ENCODE peak calls at places on chromosome 1, in six cellular contexts. E is breast epithelium, Y is colonic mucosa, H is mammary epithelial cell, V is cardiac muscle cell, K is lower lobe of right lung. I is an unnamed sample. For H3K9me3 and H3K36me3, the result is how much of the 10 kb centered on the place peaks cover.

GRCh38 chr1:168725060-168725459 is 3.9 kb downstream of the DPT start:
- DNase-seq in V (no peak), Y (no peak), K (no peak), H (no peak), E (no peak), I (no peak)

GRCh38 chr1:112558634-112559033 is 49.9 kb downstream of the WNT2B start:
- DNase-seq in V (no peak), K (no peak), H (no peak), Y (no peak), E (no peak), I (peak)

GRCh38 chr1:48831579-48831978 is 54.9 kb upstream of the BEND5 start:
- DNase-seq in K (no peak), E (no peak), Y (no peak), H (no peak), V (no peak), I (no peak)

GRCh38 chr1:2208309-2209239 is 14.0 kb upstream of the FAAP20 start:
- DNase-seq in K (peak), E (no peak), V (peak), Y (peak), H (peak), I (peak)

GRCh38 chr1:184542291-184542690 is 155.5 kb downstream of the C1orf21 start:
- DNase-seq in Y (no peak), H (no peak), E (no peak), V (no peak), K (no peak), I (no peak)

GRCh38 chr1:18752409-18752808 is 107.1 kb downstream of the TAS1R2 start:
- DNase-seq in Y (no peak), E (no peak), K (no peak), V (no peak), H (no peak), I (no peak)

GRCh38 chr1:174160603-174161002 is 1.3 kb downstream of the RABGAP1L start:
- DNase-seq in V (no peak), E (no peak), Y (no peak), K (no peak), H (no peak), I (no peak)

GRCh38 chr1:54380285-54380882 is 25.8 kb downstream of the SSBP3 start:
- DNase-seq in Y (no peak), K (no peak), E (no peak), H (no peak), V (no peak), I (no peak)

GRCh38 chr1:203271018-203271743 is 34.1 kb upstream of the BTG2 start:
- DNase-seq in E (no peak), V (peak), Y (peak), H (peak), K (peak), I (peak)

GRCh38 chr1:193666485-193667083 is 480.2 kb upstream of the B3GALT2 start:
- DNase-seq in Y (no peak), E (no peak), V (no peak), K (no peak), H (no peak), I (no peak)

GRCh38 chr1:199029401-199029800 is 390.6 kb downstream of the PTPRC start:
- DNase-seq in V (peak), Y (no peak), H (peak), E (no peak), K (no peak), I (no peak)

GRCh38 chr1:175192111-175192629 is 406 bp downstream of the KIAA0040 start:
- DNase-seq in V (no peak), E (peak), H (peak), Y (peak), K (peak), I (peak)

GRCh38 chr1:8075511-8076051 is 49.5 kb upstream of the ERRFI1 start:
- DNase-seq in E (no peak), V (no peak), Y (no peak), H (peak), K (peak), I (no peak)

GRCh38 chr1:92817986-92818764 is 13.7 kb upstream of the RPL5 start:
- DNase-seq in E (no peak), K (no peak), H (no peak), V (peak), Y (peak), I (no peak)

GRCh38 chr1:34328281-34328680 is 151.6 kb downstream of the C1orf94 start:
- DNase-seq in H (no peak), V (no peak), K (no peak), E (no peak), Y (no peak), I (no peak)

GRCh38 chr1:107990606-107991005 is 25.6 kb upstream of the VAV3 start:
- DNase-seq in K (no peak), Y (no peak), H (peak), V (no peak), E (no peak), I (no peak)

DNA sequence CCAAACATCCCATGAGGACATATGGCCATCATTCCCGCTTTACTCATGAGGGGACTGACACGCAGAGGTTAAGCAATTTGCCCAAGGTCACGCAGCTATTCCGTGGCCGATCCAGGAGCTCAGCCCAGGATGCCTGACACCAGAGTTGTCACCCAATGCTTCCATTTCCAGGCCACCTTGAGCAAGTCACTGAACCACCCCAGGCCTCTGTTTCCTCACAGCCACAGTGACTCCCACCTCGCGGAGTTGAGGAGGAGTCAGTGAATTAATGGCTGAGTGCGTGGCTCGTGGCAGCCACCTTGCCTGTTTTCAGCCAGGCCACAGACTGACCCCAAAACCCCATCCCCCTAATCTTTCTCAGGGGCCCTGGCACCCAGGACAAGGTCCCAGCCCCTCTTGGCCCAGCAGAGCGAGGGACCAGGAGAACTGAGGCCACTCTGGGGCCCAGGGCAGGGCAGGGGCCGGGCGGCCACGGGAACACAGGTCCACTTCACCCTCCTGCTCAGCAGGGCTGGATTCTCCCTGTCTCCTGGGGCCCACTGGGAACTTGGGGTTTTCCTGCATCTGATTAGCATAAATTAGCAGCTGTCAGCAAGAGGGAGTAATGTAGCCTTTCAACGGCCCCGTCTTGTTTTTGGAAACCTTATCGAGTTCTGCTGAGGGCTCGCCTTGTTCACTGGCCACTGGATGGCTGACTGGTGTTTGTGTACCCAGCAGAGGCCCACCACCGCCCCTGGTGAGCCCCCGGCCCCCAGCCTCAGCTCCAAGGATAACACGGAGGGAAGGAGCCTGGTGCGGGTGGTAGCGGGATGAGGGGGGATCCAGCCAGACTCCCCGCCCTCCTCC is 19.7 kb upstream of the LAPTM5 start:
- DNase-seq in V (no peak), E (no peak), K (peak), Y (no peak), H (no peak), I (no peak)
- H3K27ac ChIP-seq in V (no peak), E (no peak), K (no peak), Y (no peak), H (no peak), I (no peak)

DNA sequence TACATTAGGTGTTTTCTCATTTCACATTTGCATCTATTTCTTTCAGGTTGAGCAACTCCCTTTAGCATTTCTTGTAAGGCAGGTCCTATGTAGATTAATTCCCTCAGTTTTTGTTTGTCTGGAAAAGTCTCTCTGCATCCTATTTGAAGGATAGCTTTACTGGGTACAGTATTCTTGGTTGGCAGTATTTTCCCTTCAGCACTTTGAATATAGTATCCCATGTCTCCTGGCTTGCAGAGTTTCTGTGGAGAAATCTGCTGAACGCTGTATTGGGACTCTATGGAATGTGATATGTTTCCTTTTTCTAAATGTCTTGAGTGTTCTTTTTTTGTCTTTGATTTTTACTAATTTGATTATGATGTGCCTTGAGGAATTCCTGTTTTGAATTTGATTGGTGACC is 28.9 kb upstream of the FAM163A start:
- DNase-seq in H (no peak), K (no peak), V (no peak), E (no peak), Y (no peak), I (no peak)
- H3K9me3 ChIP-seq in H (under half), K (under half), V (under half), E (under half), Y (under half), I (under half)

DNA sequence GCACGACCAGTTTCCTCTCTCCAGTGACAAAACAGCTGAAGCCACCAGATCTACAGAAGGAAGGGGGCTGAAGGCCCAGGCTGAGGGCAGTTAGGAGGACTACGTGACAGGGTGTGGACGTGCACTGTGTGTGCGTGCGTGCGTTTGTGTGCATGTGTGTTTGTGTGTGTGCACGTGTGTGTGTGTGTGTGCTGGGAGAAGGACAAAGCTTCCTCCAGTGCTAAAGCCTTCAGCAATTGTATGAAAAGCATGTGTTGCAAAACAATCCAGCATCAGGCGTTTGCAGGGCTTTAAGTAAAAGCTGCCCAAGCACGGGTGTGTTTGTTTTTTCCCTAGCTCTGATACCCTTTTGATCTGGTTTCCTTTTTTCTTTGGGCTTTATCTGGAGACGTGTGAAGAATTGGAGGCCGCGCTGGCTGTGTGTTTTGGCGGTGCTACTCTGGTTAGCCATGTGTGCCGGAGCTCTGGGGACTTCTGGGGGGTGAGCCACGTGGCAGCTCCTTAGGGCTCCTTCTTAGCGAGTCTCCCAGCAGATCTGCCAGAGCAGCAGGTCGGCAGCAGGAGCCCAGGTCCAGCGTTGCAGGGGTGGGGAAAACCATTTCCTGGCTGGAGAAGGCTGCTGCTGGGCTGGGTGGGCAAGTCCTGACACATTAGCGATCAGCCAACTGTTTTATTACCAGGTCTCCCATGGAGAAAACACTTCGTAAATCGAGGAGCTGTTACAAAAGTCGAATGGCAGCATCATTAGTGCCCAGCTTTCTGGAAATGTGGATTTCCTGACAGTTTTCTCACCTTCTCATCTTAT is 73.4 kb downstream of the UCK2 start:
- DNase-seq in V (peak), K (no peak), E (no peak), H (peak), Y (no peak), I (no peak)
- H3K36me3 ChIP-seq in V (under half), K (under half), E (under half), H (under half), Y (under half), I (under half)

GRCh38 chr1:6322161-6322560 is 61.3 kb upstream of the GPR153 start:
- DNase-seq in H (no peak), K (no peak), V (no peak), Y (no peak), E (no peak), I (no peak)

GRCh38 chr1:6313382-6314265 is 52.7 kb upstream of the GPR153 start:
- DNase-seq in E (no peak), V (no peak), K (no peak), Y (no peak), H (no peak), I (no peak)

GRCh38 chr1:6321205-6321604 is 60.3 kb upstream of the GPR153 start:
- DNase-seq in V (no peak), E (no peak), K (no peak), Y (no peak), H (no peak), I (no peak)

GRCh38 chr1:6317101-6317760 is 56.3 kb upstream of the GPR153 start:
- DNase-seq in Y (no peak), H (peak), K (no peak), V (no peak), E (no peak), I (peak)

DNA sequence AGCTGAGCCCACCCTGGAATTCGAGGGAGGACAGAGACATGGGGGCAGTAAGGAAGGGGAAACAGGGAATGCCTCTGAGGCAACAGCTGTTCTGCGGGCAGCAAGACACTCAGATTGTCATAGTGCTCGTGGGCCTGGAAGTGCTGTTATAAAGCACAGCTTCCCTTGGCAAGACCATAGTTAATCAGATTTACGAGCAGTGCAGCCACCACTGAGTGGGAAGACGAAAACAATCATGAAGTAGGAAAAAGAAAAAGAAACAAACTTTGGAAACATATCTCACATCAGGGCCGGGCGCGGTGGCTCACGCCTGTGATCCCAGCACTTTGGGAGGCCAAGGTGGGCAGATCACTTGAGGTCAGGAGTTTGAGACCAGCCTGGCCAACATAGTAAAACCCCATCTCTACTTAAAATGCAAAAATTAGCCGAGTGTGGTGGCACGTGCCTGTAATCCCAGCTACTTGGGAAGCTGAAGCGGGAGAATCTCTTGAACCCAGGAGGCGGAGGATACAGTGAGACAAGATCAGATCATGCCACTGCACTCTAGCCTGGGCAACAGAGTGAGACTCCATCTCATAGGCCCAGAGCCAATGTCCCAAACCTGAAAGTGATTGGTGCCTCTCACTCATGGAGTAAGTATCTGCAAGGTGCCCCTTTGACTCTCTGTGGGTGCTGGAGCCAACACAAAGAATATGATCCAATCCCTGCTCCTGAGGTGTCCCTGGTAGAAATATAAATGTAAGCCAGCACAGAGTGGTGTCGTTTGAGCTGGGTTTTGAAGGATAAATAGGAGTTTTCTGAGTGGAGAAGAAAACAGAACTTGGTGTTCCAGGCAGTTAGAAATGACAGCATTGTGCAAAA is 55.6 kb upstream of the GPR153 start:
- DNase-seq in V (no peak), Y (no peak), H (no peak), K (no peak), E (no peak), I (peak)
- H3K27ac ChIP-seq in V (no peak), Y (no peak), H (no peak), K (no peak), E (no peak), I (peak)

GRCh38 chr1:4778056-4778455 is 123.6 kb downstream of the AJAP1 start:
- DNase-seq in K (no peak), H (no peak), E (no peak), V (peak), Y (no peak), I (no peak)
- H3K9me3 ChIP-seq in K (under half), H (under half), E (under half), V (under half), Y (under half), I (under half)

GRCh38 chr1:28281608-28282425 is 22.5 kb downstream of the SESN2 start:
- DNase-seq in H (no peak), Y (peak), V (no peak), K (no peak), E (no peak), I (no peak)
- H3K36me3 ChIP-seq in H (under half), Y (under half), V (under half), K (half or more), E (under half), I (under half)

I was measured in SJCRH30.